ENCODE peak calls at places on chromosome 22, in five cellular contexts. K, L, Z, C and A are unnamed samples.

GRCh38 chr22:27581688-27582087 is 219.9 kb downstream of the MN1 start:
- DNase-seq in K (no peak), L (peak; percentile 23), Z (no peak), C (peak; percentile 93), A (no peak)

GRCh38 chr22:17774928-17775675 is 833 bp upstream of the BID start:
- DNase-seq in K (no peak), L (no peak), Z (no peak), C (no peak), A (no peak)

GRCh38 chr22:43883719-43884415 is 7.9 kb downstream of the PNPLA5 start:
- DNase-seq in K (no peak), L (no peak), Z (no peak), C (no peak), A (no peak)

GRCh38 chr22:25021976-25022711 is 69.6 kb downstream of the KIAA1671 start:
- DNase-seq in K (no peak), L (peak; percentile 73), Z (no peak), C (no peak), A (no peak)

GRCh38 chr22:25475554-25476022 is 88.9 kb upstream of the GRK3 start:
- DNase-seq in K (no peak), L (no peak), Z (no peak), C (no peak), A (no peak)

GRCh38 chr22:44459041-44459440 is 39.0 kb downstream of the RTL6 start:
- DNase-seq in K (no peak), L (peak; percentile 3), Z (no peak), C (no peak), A (no peak)

GRCh38 chr22:27474112-27474571 is 327.4 kb downstream of the MN1 start:
- DNase-seq in K (no peak), L (no peak), Z (no peak), C (no peak), A (no peak)

GRCh38 chr22:35477911-35478582 is 62.6 kb upstream of the RASD2 start:
- DNase-seq in K (peak; percentile 27), L (peak; percentile 22), Z (no peak), C (peak; percentile 48), A (no peak)

GRCh38 chr22:38828191-38828590 is 15.6 kb downstream of the NPTXR start:
- DNase-seq in K (no peak), L (no peak), Z (no peak), C (no peak), A (no peak)

GRCh38 chr22:23503142-23503541 is 76.9 kb downstream of the IGLL1 start:
- DNase-seq in K (no peak), L (no peak), Z (no peak), C (no peak), A (peak; percentile 21)

GRCh38 chr22:40499187-40499753 is 128.9 kb downstream of the SGSM3 start:
- DNase-seq in K (peak; percentile 79), L (no peak), Z (no peak), C (peak; percentile 72), A (peak; percentile 48)

GRCh38 chr22:46484861-46485595 is 52.4 kb downstream of the CELSR1 start:
- DNase-seq in K (no peak), L (no peak), Z (no peak), C (no peak), A (no peak)

GRCh38 chr22:25795437-25795836 is 53.4 kb downstream of the MYO18B start:
- DNase-seq in K (no peak), L (no peak), Z (no peak), C (no peak), A (no peak)

GRCh38 chr22:20968281-20968977 is 1.4 kb downstream of the AIFM3 start:
- DNase-seq in K (no peak), L (no peak), Z (no peak), C (no peak), A (no peak)

GRCh38 chr22:42632096-42632495 is 8.3 kb downstream of the ATP5MGL start:
- DNase-seq in K (no peak), L (no peak), Z (no peak), C (no peak), A (peak; percentile 26)

GRCh38 chr22:37007666-37008065 is 11.6 kb downstream of the TST start:
- DNase-seq in K (no peak), L (no peak), Z (no peak), C (no peak), A (no peak)

GRCh38 chr22:44130076-44130711 is 50.5 kb upstream of the PARVG start:
- DNase-seq in K (no peak), L (no peak), Z (no peak), C (no peak), A (no peak)

GRCh38 chr22:28029201-28029948 is 110.3 kb upstream of the PITPNB start:
- DNase-seq in K (no peak), L (peak; percentile 84), Z (no peak), C (peak; percentile 38), A (peak; percentile 11)

GRCh38 chr22:32708835-32709234 is 92.7 kb upstream of the TIMP3 start:
- DNase-seq in K (no peak), L (no peak), Z (no peak), C (no peak), A (no peak)

GRCh38 chr22:34102633-34103032 is 182.4 kb upstream of the LARGE1 start:
- DNase-seq in K (no peak), L (no peak), Z (no peak), C (no peak), A (no peak)

GRCh38 chr22:38732251-38732815 is 23.5 kb downstream of the SUN2 start:
- DNase-seq in K (no peak), L (peak; percentile 69), Z (no peak), C (no peak), A (peak; percentile 36)

GRCh38 chr22:43042101-43042780 is 27.3 kb upstream of the PACSIN2 start:
- DNase-seq in K (no peak), L (peak; percentile 19), Z (no peak), C (no peak), A (no peak)

GRCh38 chr22:17597217-17597616 is 31.3 kb downstream of the ATP6V1E1 start:
- DNase-seq in K (no peak), L (no peak), Z (no peak), C (no peak), A (no peak)

GRCh38 chr22:25368271-25368670 is 148.8 kb downstream of the CRYBB2 start:
- DNase-seq in K (no peak), L (no peak), Z (no peak), C (no peak), A (no peak)

GRCh38 chr22:45997077-45997774 is 20.3 kb upstream of the WNT7B start:
- DNase-seq in K (no peak), L (peak; percentile 65), Z (no peak), C (peak; percentile 90), A (no peak)

GRCh38 chr22:25896098-25896497 is 154.1 kb downstream of the MYO18B start:
- DNase-seq in K (no peak), L (no peak), Z (no peak), C (no peak), A (peak; percentile 29)

GRCh38 chr22:48891688-48892380 is 935.8 kb downstream of the BRD1 start:
- DNase-seq in K (no peak), L (no peak), Z (no peak), C (no peak), A (peak; percentile 8)

GRCh38 chr22:40479887-40480538 is 109.6 kb downstream of the SGSM3 start:
- DNase-seq in K (no peak), L (no peak), Z (no peak), C (no peak), A (no peak)

GRCh38 chr22:35333220-35333619 is 33.5 kb downstream of the TOM1 start:
- DNase-seq in K (no peak), L (no peak), Z (no peak), C (no peak), A (no peak)

GRCh38 chr22:32836286-32836859 is 34.9 kb downstream of the TIMP3 start:
- DNase-seq in K (no peak), L (no peak), Z (no peak), C (no peak), A (peak; percentile 54)

GRCh38 chr22:26769663-26770062 is 112.3 kb downstream of the MIAT start:
- DNase-seq in K (no peak), L (no peak), Z (no peak), C (no peak), A (no peak)

GRCh38 chr22:25193548-25193947 is 6.1 kb upstream of the CRYBB3 start:
- DNase-seq in K (no peak), L (no peak), Z (peak; percentile 43), C (no peak), A (no peak)

GRCh38 chr22:45775569-45776312 is 104.1 kb downstream of the ATXN10 start:
- DNase-seq in K (no peak), L (no peak), Z (no peak), C (no peak), A (peak; percentile 66)

GRCh38 chr22:27461470-27461869 is 340.1 kb downstream of the MN1 start:
- DNase-seq in K (no peak), L (no peak), Z (peak; percentile 56), C (no peak), A (no peak)

GRCh38 chr22:23789121-23789520 is 2.4 kb downstream of the SMARCB1 start:
- DNase-seq in K (no peak), L (no peak), Z (no peak), C (no peak), A (no peak)

DNA sequence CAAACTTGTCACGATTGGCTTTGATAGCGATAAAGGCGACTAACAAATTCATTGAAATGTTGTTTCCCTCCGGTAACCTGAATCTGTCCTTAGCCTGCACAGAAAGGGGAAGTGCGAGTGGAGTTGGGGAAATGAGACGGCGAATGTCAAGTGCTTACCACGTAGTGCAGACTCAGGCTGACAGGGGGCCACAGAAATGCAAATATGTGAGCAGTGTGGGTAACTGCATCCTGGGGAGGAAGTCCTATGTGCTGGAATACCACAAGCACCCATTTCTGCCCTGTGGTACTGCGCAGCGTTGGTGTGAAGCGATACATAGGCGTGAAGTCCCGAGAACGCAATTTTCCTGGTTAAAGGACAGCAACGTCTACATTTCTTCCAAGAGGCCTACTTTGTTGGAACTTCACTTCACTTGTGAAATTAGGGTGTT is 869 bp upstream of the EIF4ENIF1 start:
- DNase-seq in K (peak; percentile 22), L (peak; percentile 39), Z (peak; percentile 32), C (peak; percentile 49), A (peak; percentile 79)
- TF ChIP-seq CTCF in K (no peak), L (no peak), Z (no peak), C (no peak), A (no peak)

GRCh38 chr22:50504245-50505211 is 3.0 kb downstream of the LMF2 start:
- DNase-seq in K (no peak), L (peak; percentile 55), Z (no peak), C (no peak), A (no peak)

GRCh38 chr22:50502628-50503474 is 4.7 kb downstream of the LMF2 start:
- DNase-seq in K (no peak), L (no peak), Z (no peak), C (no peak), A (no peak)

GRCh38 chr22:50505276-50505775 is 2.2 kb downstream of the LMF2 start:
- DNase-seq in K (no peak), L (no peak), Z (no peak), C (no peak), A (no peak)

GRCh38 chr22:50502096-50502495 is 5.4 kb downstream of the LMF2 start:
- DNase-seq in K (no peak), L (no peak), Z (no peak), C (no peak), A (no peak)

GRCh38 chr22:50503475-50504145 is 3.9 kb downstream of the LMF2 start:
- DNase-seq in K (no peak), L (no peak), Z (no peak), C (no peak), A (no peak)
- TF ChIP-seq CTCF in K (no peak), L (no peak), Z (no peak), C (no peak), A (no peak)

GRCh38 chr22:47634342-47634741 is 871.9 kb downstream of the TBC1D22A start:
- DNase-seq in K (no peak), L (no peak), Z (no peak), C (no peak), A (no peak)
- TF ChIP-seq CTCF in K (peak; percentile 7), L (no peak), Z (no peak), C (no peak), A (no peak)

GRCh38 chr22:19645905-19646304 is 68.4 kb upstream of the SEPTIN5 start:
- DNase-seq in K (no peak), L (no peak), Z (no peak), C (no peak), A (no peak)
- TF ChIP-seq CTCF in K (no peak), L (no peak), Z (no peak), C (no peak), A (no peak)